ENCODE peak calls at places on chromosomes 7 and 10, in four cellular contexts. V, X, H and Y are unnamed samples.

GRCh38 chr7:256461-256940 is 33.5 kb upstream of the FOXL3 start:
- DNase-seq in X (no peak), H (no peak), V (no peak), Y (no peak)

GRCh38 chr10:44352316-44353127 is 32.4 kb downstream of the CXCL12 start:
- DNase-seq in H (peak; percentile 87), V (peak; percentile 72), X (peak; percentile 59), Y (no peak)

GRCh38 chr7:29563590-29564454 is at the start of gene PRR15:
- DNase-seq in X (peak; percentile 51), V (peak; percentile 37), H (peak; percentile 40), Y (peak; percentile 12)

GRCh38 chr10:93219347-93219746 is 145.7 kb downstream of the CYP26A1 start:
- DNase-seq in H (no peak), V (no peak), X (no peak), Y (no peak)

GRCh38 chr7:44431091-44431608 is 59.3 kb downstream of the NUDCD3 start:
- DNase-seq in H (no peak), X (no peak), V (no peak), Y (peak; percentile 46)

GRCh38 chr10:130737622-130738021 is 573.9 kb downstream of the TCERG1L start:
- DNase-seq in V (no peak), X (peak; percentile 9), H (peak; percentile 0), Y (no peak)

GRCh38 chr10:52742723-52743122 is 29.9 kb downstream of the MBL2 start:
- DNase-seq in H (no peak), V (no peak), X (no peak), Y (no peak)

GRCh38 chr10:5292196-5292735 is 72.5 kb upstream of the UCN3 start:
- DNase-seq in X (no peak), V (no peak), H (no peak), Y (no peak)

GRCh38 chr10:23338886-23339285 is 5.7 kb downstream of the C10orf67 start:
- DNase-seq in V (no peak), X (no peak), H (no peak), Y (no peak)

GRCh38 chr7:1287629-1288225 is 55.1 kb downstream of the UNCX start:
- DNase-seq in X (no peak), V (no peak), H (no peak), Y (no peak)

GRCh38 chr10:97000487-97001182 is 168.5 kb downstream of the LCOR start:
- DNase-seq in H (no peak), V (no peak), X (no peak), Y (no peak)